ENCODE peak calls at places on chromosomes 7 and 10, in six cellular contexts. One of them, this sample, is unnamed.

GRCh38 chr10:103685880-103686669 is 169.3 kb downstream of the SH3PXD2A start:
- DNase-seq in CD8-positive, alpha-beta T cell: peak; percentile 65
- DNase-seq in left ventricle myocardium inferior: peak; percentile 73
- DNase-seq in transverse colon: peak; percentile 86
- DNase-seq in upper lobe of right lung: peak; percentile 86
- DNase-seq in SK-N-SH: peak; percentile 86
- DNase-seq in this sample: peak; percentile 94

GRCh38 chr10:18145652-18146051 is 5.4 kb downstream of the CACNB2 start:
- DNase-seq in SK-N-SH: no peak
- DNase-seq in left ventricle myocardium inferior: no peak
- DNase-seq in CD8-positive, alpha-beta T cell: no peak
- DNase-seq in transverse colon: no peak
- DNase-seq in upper lobe of right lung: no peak
- DNase-seq in this sample: no peak

GRCh38 chr10:5692476-5693358 is 8.1 kb downstream of the TASOR2 start:
- DNase-seq in SK-N-SH: peak; percentile 75
- DNase-seq in transverse colon: peak; percentile 63
- DNase-seq in CD8-positive, alpha-beta T cell: peak; percentile 30
- DNase-seq in left ventricle myocardium inferior: peak; percentile 53
- DNase-seq in upper lobe of right lung: peak; percentile 78
- DNase-seq in this sample: peak; percentile 88

GRCh38 chr7:45153238-45153637 is 4.4 kb upstream of the RAMP3 start:
- DNase-seq in CD8-positive, alpha-beta T cell: no peak
- DNase-seq in left ventricle myocardium inferior: no peak
- DNase-seq in SK-N-SH: no peak
- DNase-seq in upper lobe of right lung: peak; percentile 5
- DNase-seq in transverse colon: no peak
- DNase-seq in this sample: peak; percentile 33

GRCh38 chr10:1377231-1377630 is 321.0 kb downstream of the WDR37 start:
- DNase-seq in upper lobe of right lung: no peak
- DNase-seq in SK-N-SH: no peak
- DNase-seq in transverse colon: no peak
- DNase-seq in CD8-positive, alpha-beta T cell: no peak
- DNase-seq in left ventricle myocardium inferior: no peak
- DNase-seq in this sample: no peak

GRCh38 chr10:27153855-27154198 is 357 bp downstream of the YME1L1 start:
- DNase-seq in CD8-positive, alpha-beta T cell: no peak
- DNase-seq in upper lobe of right lung: no peak
- DNase-seq in SK-N-SH: peak; percentile 47
- DNase-seq in transverse colon: no peak
- DNase-seq in left ventricle myocardium inferior: no peak
- DNase-seq in this sample: no peak

GRCh38 chr7:28605427-28605826 is 193.1 kb downstream of the CREB5 start:
- DNase-seq in transverse colon: no peak
- DNase-seq in SK-N-SH: no peak
- DNase-seq in left ventricle myocardium inferior: no peak
- DNase-seq in upper lobe of right lung: no peak
- DNase-seq in CD8-positive, alpha-beta T cell: no peak
- DNase-seq in this sample: no peak

GRCh38 chr7:41058986-41059741 is 643.7 kb downstream of the INHBA start:
- DNase-seq in CD8-positive, alpha-beta T cell: no peak
- DNase-seq in left ventricle myocardium inferior: no peak
- DNase-seq in SK-N-SH: no peak
- DNase-seq in transverse colon: no peak
- DNase-seq in upper lobe of right lung: no peak
- DNase-seq in this sample: peak; percentile 92

GRCh38 chr10:112362833-112363232 is 11.1 kb upstream of the ACSL5 start:
- DNase-seq in upper lobe of right lung: no peak
- DNase-seq in SK-N-SH: no peak
- DNase-seq in CD8-positive, alpha-beta T cell: no peak
- DNase-seq in left ventricle myocardium inferior: peak; percentile 71
- DNase-seq in transverse colon: peak; percentile 60
- DNase-seq in this sample: no peak

GRCh38 chr7:30069096-30069867 is 41.1 kb downstream of the PLEKHA8 start:
- DNase-seq in upper lobe of right lung: no peak
- DNase-seq in CD8-positive, alpha-beta T cell: no peak
- DNase-seq in transverse colon: no peak
- DNase-seq in left ventricle myocardium inferior: no peak
- DNase-seq in SK-N-SH: no peak
- DNase-seq in this sample: no peak

GRCh38 chr10:67763499-67764011 is 67.6 kb upstream of the CTNNA3 start:
- DNase-seq in SK-N-SH: peak; percentile 82
- DNase-seq in left ventricle myocardium inferior: peak; percentile 83
- DNase-seq in CD8-positive, alpha-beta T cell: peak; percentile 79
- DNase-seq in upper lobe of right lung: peak; percentile 90
- DNase-seq in transverse colon: peak; percentile 75
- DNase-seq in this sample: peak; percentile 89

GRCh38 chr10:4067552-4068254 is 282.7 kb upstream of the KLF6 start:
- DNase-seq in left ventricle myocardium inferior: no peak
- DNase-seq in CD8-positive, alpha-beta T cell: no peak
- DNase-seq in SK-N-SH: no peak
- DNase-seq in upper lobe of right lung: no peak
- DNase-seq in transverse colon: peak; percentile 75
- DNase-seq in this sample: no peak

GRCh38 chr7:35649711-35650110 is 45.2 kb downstream of the HERPUD2 start:
- DNase-seq in transverse colon: no peak
- DNase-seq in upper lobe of right lung: no peak
- DNase-seq in CD8-positive, alpha-beta T cell: no peak
- DNase-seq in SK-N-SH: no peak
- DNase-seq in left ventricle myocardium inferior: no peak
- DNase-seq in this sample: no peak

GRCh38 chr10:88913157-88913556 is 33.1 kb downstream of the STAMBPL1 start:
- DNase-seq in left ventricle myocardium inferior: no peak
- DNase-seq in SK-N-SH: peak; percentile 38
- DNase-seq in upper lobe of right lung: no peak
- DNase-seq in transverse colon: no peak
- DNase-seq in CD8-positive, alpha-beta T cell: no peak
- DNase-seq in this sample: no peak

GRCh38 chr7:50333266-50333665 is 28.8 kb downstream of the IKZF1 start:
- DNase-seq in CD8-positive, alpha-beta T cell: no peak
- DNase-seq in transverse colon: no peak
- DNase-seq in left ventricle myocardium inferior: no peak
- DNase-seq in upper lobe of right lung: no peak
- DNase-seq in SK-N-SH: peak; percentile 69
- DNase-seq in this sample: peak; percentile 59

GRCh38 chr7:128453836-128454804 is 1.6 kb upstream of the HILPDA start:
- DNase-seq in CD8-positive, alpha-beta T cell: no peak
- DNase-seq in SK-N-SH: peak; percentile 75
- DNase-seq in upper lobe of right lung: peak; percentile 79
- DNase-seq in transverse colon: peak; percentile 68
- DNase-seq in left ventricle myocardium inferior: peak; percentile 90
- DNase-seq in this sample: peak; percentile 94

GRCh38 chr7:140042386-140042670 is 20.4 kb downstream of the PARP12 start:
- DNase-seq in left ventricle myocardium inferior: no peak
- DNase-seq in SK-N-SH: no peak
- DNase-seq in transverse colon: no peak
- DNase-seq in CD8-positive, alpha-beta T cell: no peak
- DNase-seq in upper lobe of right lung: no peak
- DNase-seq in this sample: no peak

GRCh38 chr10:133298466-133298865 is 10.2 kb downstream of the TUBGCP2 start:
- DNase-seq in transverse colon: no peak
- DNase-seq in left ventricle myocardium inferior: no peak
- DNase-seq in SK-N-SH: no peak
- DNase-seq in CD8-positive, alpha-beta T cell: no peak
- DNase-seq in upper lobe of right lung: no peak
- DNase-seq in this sample: no peak

GRCh38 chr10:62637249-62638061 is 167.1 kb upstream of the ADO start:
- DNase-seq in left ventricle myocardium inferior: no peak
- DNase-seq in transverse colon: peak; percentile 33
- DNase-seq in upper lobe of right lung: no peak
- DNase-seq in SK-N-SH: no peak
- DNase-seq in CD8-positive, alpha-beta T cell: peak; percentile 50
- DNase-seq in this sample: no peak

GRCh38 chr10:28984431-28984830 is 304.4 kb upstream of the LYZL1 start:
- DNase-seq in transverse colon: peak; percentile 44
- DNase-seq in SK-N-SH: no peak
- DNase-seq in CD8-positive, alpha-beta T cell: no peak
- DNase-seq in upper lobe of right lung: peak; percentile 93
- DNase-seq in left ventricle myocardium inferior: peak; percentile 89
- DNase-seq in this sample: peak; percentile 53

GRCh38 chr10:75465110-75465509 is 33.7 kb downstream of the LRMDA start:
- DNase-seq in left ventricle myocardium inferior: no peak
- DNase-seq in SK-N-SH: no peak
- DNase-seq in transverse colon: no peak
- DNase-seq in CD8-positive, alpha-beta T cell: no peak
- DNase-seq in upper lobe of right lung: no peak
- DNase-seq in this sample: no peak

GRCh38 chr7:135499818-135500217 is 10.1 kb downstream of the CNOT4 start:
- DNase-seq in CD8-positive, alpha-beta T cell: no peak
- DNase-seq in SK-N-SH: no peak
- DNase-seq in left ventricle myocardium inferior: no peak
- DNase-seq in upper lobe of right lung: no peak
- DNase-seq in transverse colon: no peak
- DNase-seq in this sample: no peak

GRCh38 chr10:79003183-79004100 is 65.3 kb upstream of the ZMIZ1 start:
- DNase-seq in upper lobe of right lung: no peak
- DNase-seq in left ventricle myocardium inferior: no peak
- DNase-seq in CD8-positive, alpha-beta T cell: no peak
- DNase-seq in transverse colon: no peak
- DNase-seq in SK-N-SH: peak; percentile 76
- DNase-seq in this sample: no peak

GRCh38 chr10:89369142-89370105 is 8.4 kb upstream of the IFIT1B start:
- DNase-seq in transverse colon: no peak
- DNase-seq in upper lobe of right lung: no peak
- DNase-seq in SK-N-SH: peak; percentile 35
- DNase-seq in left ventricle myocardium inferior: no peak
- DNase-seq in CD8-positive, alpha-beta T cell: no peak
- DNase-seq in this sample: peak; percentile 48

DNA sequence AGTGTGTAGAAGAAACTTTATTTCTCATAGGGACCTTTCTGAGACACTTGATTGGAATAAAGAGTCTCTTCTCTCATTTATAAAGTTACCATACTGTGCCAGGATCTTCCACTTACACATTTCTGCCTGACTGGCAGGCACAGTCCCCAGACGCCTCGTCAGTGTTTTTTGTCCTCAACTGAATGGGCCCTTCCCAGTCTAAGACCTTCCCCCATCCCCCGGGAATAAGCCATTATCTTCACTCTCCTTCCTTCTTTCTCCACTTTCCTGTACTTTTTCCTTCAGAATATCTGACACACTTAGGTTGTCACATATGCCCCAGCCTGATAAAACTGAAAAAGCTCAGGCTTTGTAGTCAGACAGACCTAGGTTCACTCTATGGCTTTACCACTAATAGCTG is 35.3 kb upstream of the KCNIP2 start:
- DNase-seq in SK-N-SH: no peak
- DNase-seq in left ventricle myocardium inferior: no peak
- DNase-seq in upper lobe of right lung: no peak
- DNase-seq in CD8-positive, alpha-beta T cell: no peak
- DNase-seq in transverse colon: no peak
- DNase-seq in this sample: no peak
- H3K9me3 ChIP-seq in SK-N-SH: no peaks in the 10 kb centered on the region
- H3K9me3 ChIP-seq in left ventricle myocardium inferior: no peaks in the 10 kb centered on the region
- H3K9me3 ChIP-seq in upper lobe of right lung: no peaks in the 10 kb centered on the region
- H3K9me3 ChIP-seq in CD8-positive, alpha-beta T cell: no peaks in the 10 kb centered on the region
- H3K9me3 ChIP-seq in transverse colon: no peaks in the 10 kb centered on the region
- H3K9me3 ChIP-seq in this sample: no peaks in the 10 kb centered on the region

GRCh38 chr10:129483427-129484010 is 16.5 kb downstream of the MGMT start:
- DNase-seq in transverse colon: no peak
- DNase-seq in SK-N-SH: no peak
- DNase-seq in upper lobe of right lung: no peak
- DNase-seq in left ventricle myocardium inferior: no peak
- DNase-seq in CD8-positive, alpha-beta T cell: no peak
- DNase-seq in this sample: no peak
- H3K9me3 ChIP-seq in transverse colon: peaks cover 38% of the 10 kb centered on the region
- H3K9me3 ChIP-seq in SK-N-SH: peaks cover 13% of the 10 kb centered on the region
- H3K9me3 ChIP-seq in upper lobe of right lung: peaks cover 33% of the 10 kb centered on the region
- H3K9me3 ChIP-seq in left ventricle myocardium inferior: peaks cover 48% of the 10 kb centered on the region
- H3K9me3 ChIP-seq in CD8-positive, alpha-beta T cell: peaks cover 5% of the 10 kb centered on the region
- H3K9me3 ChIP-seq in this sample: peaks cover 42% of the 10 kb centered on the region

GRCh38 chr10:118467200-118467599 is 125.1 kb upstream of the FAM204A start:
- DNase-seq in transverse colon: no peak
- DNase-seq in upper lobe of right lung: no peak
- DNase-seq in left ventricle myocardium inferior: no peak
- DNase-seq in SK-N-SH: no peak
- DNase-seq in CD8-positive, alpha-beta T cell: no peak
- DNase-seq in this sample: no peak

GRCh38 chr10:118472961-118473675 is 122.3 kb downstream of the PRLHR start:
- DNase-seq in SK-N-SH: no peak
- DNase-seq in upper lobe of right lung: no peak
- DNase-seq in CD8-positive, alpha-beta T cell: no peak
- DNase-seq in left ventricle myocardium inferior: no peak
- DNase-seq in transverse colon: no peak
- DNase-seq in this sample: no peak

GRCh38 chr10:118471863-118472262 is 123.6 kb downstream of the PRLHR start:
- DNase-seq in left ventricle myocardium inferior: no peak
- DNase-seq in upper lobe of right lung: no peak
- DNase-seq in CD8-positive, alpha-beta T cell: no peak
- DNase-seq in transverse colon: no peak
- DNase-seq in SK-N-SH: no peak
- DNase-seq in this sample: no peak

GRCh38 chr10:118472415-118472814 is 123.0 kb downstream of the PRLHR start:
- DNase-seq in transverse colon: no peak
- DNase-seq in left ventricle myocardium inferior: no peak
- DNase-seq in SK-N-SH: no peak
- DNase-seq in CD8-positive, alpha-beta T cell: no peak
- DNase-seq in upper lobe of right lung: no peak
- DNase-seq in this sample: no peak

GRCh38 chr10:118470470-118470869 is 125.0 kb downstream of the PRLHR start:
- DNase-seq in CD8-positive, alpha-beta T cell: no peak
- DNase-seq in transverse colon: no peak
- DNase-seq in left ventricle myocardium inferior: no peak
- DNase-seq in upper lobe of right lung: no peak
- DNase-seq in SK-N-SH: no peak
- DNase-seq in this sample: no peak
- H3K9me3 ChIP-seq in CD8-positive, alpha-beta T cell: no peaks in the 10 kb centered on the region
- H3K9me3 ChIP-seq in transverse colon: no peaks in the 10 kb centered on the region
- H3K9me3 ChIP-seq in left ventricle myocardium inferior: peaks cover 6% of the 10 kb centered on the region
- H3K9me3 ChIP-seq in upper lobe of right lung: no peaks in the 10 kb centered on the region
- H3K9me3 ChIP-seq in SK-N-SH: no peaks in the 10 kb centered on the region
- H3K9me3 ChIP-seq in this sample: peaks cover 4% of the 10 kb centered on the region

GRCh38 chr7:117963278-117964184 is 90.3 kb upstream of the CTTNBP2 start:
- DNase-seq in SK-N-SH: no peak
- DNase-seq in upper lobe of right lung: no peak
- DNase-seq in transverse colon: no peak
- DNase-seq in CD8-positive, alpha-beta T cell: no peak
- DNase-seq in left ventricle myocardium inferior: no peak
- DNase-seq in this sample: no peak

GRCh38 chr7:117960351-117960750 is 87.1 kb upstream of the CTTNBP2 start:
- DNase-seq in left ventricle myocardium inferior: no peak
- DNase-seq in SK-N-SH: no peak
- DNase-seq in CD8-positive, alpha-beta T cell: no peak
- DNase-seq in upper lobe of right lung: no peak
- DNase-seq in transverse colon: no peak
- DNase-seq in this sample: no peak

GRCh38 chr7:117961235-117961634 is 88.0 kb upstream of the CTTNBP2 start:
- DNase-seq in upper lobe of right lung: no peak
- DNase-seq in CD8-positive, alpha-beta T cell: no peak
- DNase-seq in left ventricle myocardium inferior: no peak
- DNase-seq in transverse colon: no peak
- DNase-seq in SK-N-SH: no peak
- DNase-seq in this sample: no peak

DNA sequence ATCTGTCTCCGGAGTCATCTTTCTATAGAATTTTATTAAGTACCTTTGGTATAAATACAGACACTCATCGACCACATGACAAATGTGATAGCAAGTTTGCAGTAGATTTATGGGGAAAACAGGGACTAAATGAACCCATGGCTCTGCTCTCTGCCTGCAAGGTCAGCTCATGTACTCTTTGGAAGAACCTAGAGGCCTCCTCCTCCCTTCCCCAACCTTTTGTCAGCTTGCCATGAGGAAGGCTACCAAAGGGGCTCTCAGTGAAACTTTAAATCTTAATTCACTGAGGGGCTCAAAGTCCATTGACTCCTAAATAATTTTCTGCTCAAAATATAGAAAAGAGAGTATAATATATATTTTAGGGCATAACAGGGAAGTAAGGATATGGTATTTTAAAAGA is 89.4 kb upstream of the CTTNBP2 start:
- DNase-seq in transverse colon: no peak
- DNase-seq in left ventricle myocardium inferior: no peak
- DNase-seq in CD8-positive, alpha-beta T cell: no peak
- DNase-seq in upper lobe of right lung: no peak
- DNase-seq in SK-N-SH: no peak
- DNase-seq in this sample: no peak
- H3K9me3 ChIP-seq in transverse colon: no peaks in the 10 kb centered on the region
- H3K9me3 ChIP-seq in left ventricle myocardium inferior: no peaks in the 10 kb centered on the region
- H3K9me3 ChIP-seq in CD8-positive, alpha-beta T cell: no peaks in the 10 kb centered on the region
- H3K9me3 ChIP-seq in upper lobe of right lung: no peaks in the 10 kb centered on the region
- H3K9me3 ChIP-seq in SK-N-SH: no peaks in the 10 kb centered on the region
- H3K9me3 ChIP-seq in this sample: no peaks in the 10 kb centered on the region